ENCODE peak calls at places on chromosomes 13 and 19, in four cellular contexts. W is pulmonary artery endothelial cell, Q is fibroblast of mammary gland, K is progenitor cell of endocrine pancreas. M is an unnamed sample.

GRCh38 chr13:43572601-43573360 is 214.0 kb downstream of the ENOX1 start:
- DNase-seq in Q (peak; percentile 33), K (no peak), W (no peak), M (no peak)

GRCh38 chr19:49423985-49424303 is 703 bp upstream of the PTH2 start:
- DNase-seq in Q (no peak), W (no peak), K (no peak), M (no peak)

GRCh38 chr13:28527629-28528028 is 32.7 kb upstream of the FLT1 start:
- DNase-seq in W (no peak), Q (no peak), K (no peak), M (no peak)

GRCh38 chr19:43575955-43576451 is 402 bp downstream of the PINLYP start:
- DNase-seq in W (no peak), K (no peak), Q (no peak), M (no peak)

GRCh38 chr19:42284066-42284501 is 15.0 kb downstream of the CIC start:
- DNase-seq in Q (peak; percentile 65), K (peak; percentile 63), W (no peak), M (no peak)

GRCh38 chr13:108346376-108346775 is 76.9 kb downstream of the TNFSF13B start:
- DNase-seq in W (no peak), K (no peak), Q (no peak), M (no peak)

GRCh38 chr13:28355822-28356371 is 139.0 kb downstream of the FLT1 start:
- DNase-seq in W (peak; percentile 78), K (no peak), Q (peak; percentile 72), M (no peak)

GRCh38 chr13:32256243-32256642 is 58.9 kb downstream of the ZAR1L start:
- DNase-seq in Q (no peak), K (no peak), W (no peak), M (no peak)

GRCh38 chr13:19960673-19961015 is 2.1 kb downstream of the ZMYM2 start:
- DNase-seq in W (no peak), K (no peak), Q (no peak), M (no peak)

GRCh38 chr19:10315335-10316214 is at the start of gene FDX2:
- DNase-seq in Q (peak; percentile 72), W (peak; percentile 32), K (peak; percentile 93), M (peak; percentile 84)

GRCh38 chr13:42696191-42696590 is 85.2 kb upstream of the FAM216B start:
- DNase-seq in K (no peak), W (no peak), Q (peak; percentile 77), M (no peak)

GRCh38 chr13:32025730-32026129 is 5.8 kb upstream of the FRY start:
- DNase-seq in W (no peak), Q (no peak), K (no peak), M (no peak)

GRCh38 chr13:113155201-113155600 is 3.2 kb upstream of the PROZ start:
- DNase-seq in K (no peak), W (no peak), Q (no peak), M (no peak)

GRCh38 chr13:75818181-75819110 is 182.3 kb downstream of the LMO7 start:
- DNase-seq in K (no peak), Q (no peak), W (no peak), M (no peak)

GRCh38 chr13:94369862-94370491 is 109.5 kb downstream of the DCT start:
- DNase-seq in Q (peak; percentile 18), W (no peak), K (no peak), M (no peak)

GRCh38 chr13:20461860-20462532 is 63.7 kb downstream of the CRYL1 start:
- DNase-seq in Q (no peak), W (peak; percentile 26), K (no peak), M (no peak)

GRCh38 chr19:10760268-10760944 is 42.5 kb downstream of the DNM2 start:
- DNase-seq in Q (peak; percentile 23), W (no peak), K (no peak), M (no peak)

GRCh38 chr19:33927789-33928457 is 131.3 kb downstream of the KCTD15 start:
- DNase-seq in Q (no peak), K (no peak), W (no peak), M (no peak)

GRCh38 chr13:91805605-91806004 is 407.2 kb downstream of the GPC5 start:
- DNase-seq in W (no peak), K (no peak), Q (no peak), M (no peak)

GRCh38 chr19:35901854-35902661 is at the start of gene HCST:
- DNase-seq in K (no peak), W (no peak), Q (peak; percentile 44), M (no peak)

M was measured in iPS DF 6.9.